ENCODE peak calls at places on chromosomes 4 and X, in six cellular contexts. One of them, this sample, is unnamed.

GRCh38 chr4:122541996-122542395 is 78.9 kb downstream of the IL21 start:
- DNase-seq in H1: no peak
- DNase-seq in H9: no peak
- DNase-seq in IMR-90: no peak
- DNase-seq in mesendoderm: no peak
- DNase-seq in neuronal stem cell: no peak
- DNase-seq in this sample: no peak

GRCh38 chrX:74351760-74352159 is 47.8 kb downstream of the ZCCHC13 start:
- DNase-seq in IMR-90: peak; percentile 13
- DNase-seq in H9: no peak
- DNase-seq in neuronal stem cell: no peak
- DNase-seq in H1: no peak
- DNase-seq in mesendoderm: no peak
- DNase-seq in this sample: peak; percentile 67

GRCh38 chrX:153853902-153854267 is 23.5 kb upstream of the PDZD4 start:
- DNase-seq in H9: no peak
- DNase-seq in mesendoderm: no peak
- DNase-seq in IMR-90: no peak
- DNase-seq in H1: no peak
- DNase-seq in neuronal stem cell: no peak
- DNase-seq in this sample: no peak

GRCh38 chr4:158906073-158906472 is 137.2 kb downstream of the FNIP2 start:
- DNase-seq in neuronal stem cell: no peak
- DNase-seq in H9: no peak
- DNase-seq in mesendoderm: no peak
- DNase-seq in H1: no peak
- DNase-seq in IMR-90: no peak
- DNase-seq in this sample: no peak

GRCh38 chrX:13212191-13212651 is 107.6 kb downstream of the ATXN3L start:
- DNase-seq in H9: no peak
- DNase-seq in H1: no peak
- DNase-seq in mesendoderm: no peak
- DNase-seq in IMR-90: peak; percentile 13
- DNase-seq in neuronal stem cell: no peak
- DNase-seq in this sample: peak; percentile 5

GRCh38 chrX:56995271-56995994 is at the start of gene SPIN3:
- DNase-seq in H1: peak; percentile 78
- DNase-seq in mesendoderm: peak; percentile 97
- DNase-seq in neuronal stem cell: peak; percentile 71
- DNase-seq in IMR-90: peak; percentile 59
- DNase-seq in H9: peak; percentile 92
- DNase-seq in this sample: peak; percentile 74

GRCh38 chr4:7368296-7368695 is 66.4 kb downstream of the PSAPL1 start:
- DNase-seq in H1: no peak
- DNase-seq in neuronal stem cell: no peak
- DNase-seq in IMR-90: no peak
- DNase-seq in mesendoderm: no peak
- DNase-seq in H9: no peak
- DNase-seq in this sample: no peak

GRCh38 chr4:127203561-127204260 is 429.0 kb upstream of the INTU start:
- DNase-seq in H9: no peak
- DNase-seq in neuronal stem cell: no peak
- DNase-seq in mesendoderm: peak; percentile 13
- DNase-seq in IMR-90: peak; percentile 86
- DNase-seq in H1: no peak
- DNase-seq in this sample: peak; percentile 49

GRCh38 chr4:116849620-116850019 is 235.8 kb downstream of the TRAM1L1 start:
- DNase-seq in H1: no peak
- DNase-seq in mesendoderm: peak; percentile 33
- DNase-seq in IMR-90: no peak
- DNase-seq in neuronal stem cell: no peak
- DNase-seq in H9: no peak
- DNase-seq in this sample: no peak

GRCh38 chr4:189124149-189124758 is 816.4 kb upstream of the FRG1 start:
- DNase-seq in IMR-90: peak; percentile 74
- DNase-seq in neuronal stem cell: peak; percentile 11
- DNase-seq in H1: no peak
- DNase-seq in mesendoderm: peak; percentile 38
- DNase-seq in H9: no peak
- DNase-seq in this sample: peak; percentile 54

GRCh38 chr4:189090174-189090814 is 850.4 kb upstream of the FRG1 start:
- DNase-seq in IMR-90: peak; percentile 45
- DNase-seq in H9: peak; percentile 57
- DNase-seq in mesendoderm: peak; percentile 68
- DNase-seq in neuronal stem cell: peak; percentile 12
- DNase-seq in H1: no peak
- DNase-seq in this sample: peak; percentile 61

GRCh38 chr4:172018358-172018757 is 205.2 kb downstream of the GALNTL6 start:
- DNase-seq in mesendoderm: no peak
- DNase-seq in H9: no peak
- DNase-seq in neuronal stem cell: no peak
- DNase-seq in H1: no peak
- DNase-seq in IMR-90: no peak
- DNase-seq in this sample: no peak

GRCh38 chrX:48472851-48473717 is 2.9 kb upstream of the FTSJ1 start:
- DNase-seq in H9: no peak
- DNase-seq in mesendoderm: peak; percentile 29
- DNase-seq in neuronal stem cell: no peak
- DNase-seq in IMR-90: no peak
- DNase-seq in H1: no peak
- DNase-seq in this sample: no peak

GRCh38 chr4:188691811-188692210 is 552.6 kb downstream of the TRIML1 start:
- DNase-seq in H9: no peak
- DNase-seq in mesendoderm: no peak
- DNase-seq in IMR-90: peak; percentile 88
- DNase-seq in neuronal stem cell: no peak
- DNase-seq in H1: no peak
- DNase-seq in this sample: peak; percentile 53

GRCh38 chr4:112213091-112213490 is 18.5 kb upstream of the AP1AR start:
- DNase-seq in H9: no peak
- DNase-seq in neuronal stem cell: no peak
- DNase-seq in mesendoderm: no peak
- DNase-seq in H1: no peak
- DNase-seq in IMR-90: no peak
- DNase-seq in this sample: no peak

GRCh38 chr4:126071346-126072333 is 756.9 kb downstream of the FAT4 start:
- DNase-seq in IMR-90: peak; percentile 78
- DNase-seq in H1: no peak
- DNase-seq in mesendoderm: no peak
- DNase-seq in H9: no peak
- DNase-seq in neuronal stem cell: no peak
- DNase-seq in this sample: no peak

GRCh38 chr4:53168237-53168636 is 197.6 kb downstream of the SCFD2 start:
- DNase-seq in neuronal stem cell: no peak
- DNase-seq in mesendoderm: no peak
- DNase-seq in IMR-90: no peak
- DNase-seq in H1: no peak
- DNase-seq in H9: no peak
- DNase-seq in this sample: no peak

GRCh38 chr4:166075599-166075998 is 202.6 kb downstream of the TLL1 start:
- DNase-seq in IMR-90: no peak
- DNase-seq in H9: no peak
- DNase-seq in mesendoderm: no peak
- DNase-seq in H1: no peak
- DNase-seq in neuronal stem cell: no peak
- DNase-seq in this sample: no peak

GRCh38 chr4:80071643-80072606 is 1.1 kb downstream of the ANTXR2 start:
- DNase-seq in mesendoderm: peak; percentile 57
- DNase-seq in H1: peak; percentile 17
- DNase-seq in neuronal stem cell: peak; percentile 58
- DNase-seq in H9: peak; percentile 73
- DNase-seq in IMR-90: peak; percentile 22
- DNase-seq in this sample: peak; percentile 59

GRCh38 chr4:7160439-7160838 is 31.9 kb upstream of the SORCS2 start:
- DNase-seq in neuronal stem cell: no peak
- DNase-seq in H9: peak; percentile 11
- DNase-seq in IMR-90: no peak
- DNase-seq in mesendoderm: no peak
- DNase-seq in H1: no peak
- DNase-seq in this sample: no peak

GRCh38 chr4:16897991-16898827 is at the start of gene LDB2:
- DNase-seq in mesendoderm: peak; percentile 97
- DNase-seq in H1: peak; percentile 54
- DNase-seq in neuronal stem cell: peak; percentile 59
- DNase-seq in IMR-90: peak; percentile 88
- DNase-seq in H9: peak; percentile 90
- DNase-seq in this sample: peak; percentile 96

GRCh38 chr4:39637572-39638357 is 900 bp downstream of the SMIM14 start:
- DNase-seq in H9: peak; percentile 62
- DNase-seq in mesendoderm: peak; percentile 89
- DNase-seq in IMR-90: peak; percentile 69
- DNase-seq in H1: no peak
- DNase-seq in neuronal stem cell: peak; percentile 68
- DNase-seq in this sample: peak; percentile 81

GRCh38 chr4:183333983-183334382 is 11.8 kb upstream of the CLDN24 start:
- DNase-seq in H9: no peak
- DNase-seq in IMR-90: peak; percentile 4
- DNase-seq in H1: no peak
- DNase-seq in neuronal stem cell: no peak
- DNase-seq in mesendoderm: peak; percentile 26
- DNase-seq in this sample: peak; percentile 23

GRCh38 chrX:150361777-150362351 is 1.3 kb upstream of the MAMLD1 start:
- DNase-seq in neuronal stem cell: no peak
- DNase-seq in H9: peak; percentile 38
- DNase-seq in H1: no peak
- DNase-seq in IMR-90: peak; percentile 29
- DNase-seq in mesendoderm: peak; percentile 1
- DNase-seq in this sample: peak; percentile 25

GRCh38 chrX:13923289-13923688 is 106.4 kb upstream of the GPM6B start:
- DNase-seq in mesendoderm: no peak
- DNase-seq in H9: no peak
- DNase-seq in IMR-90: no peak
- DNase-seq in H1: no peak
- DNase-seq in neuronal stem cell: no peak
- DNase-seq in this sample: no peak

GRCh38 chr4:147407261-147408045 is 73.4 kb upstream of the EDNRA start:
- DNase-seq in H9: peak; percentile 63
- DNase-seq in neuronal stem cell: no peak
- DNase-seq in IMR-90: no peak
- DNase-seq in H1: peak; percentile 25
- DNase-seq in mesendoderm: peak; percentile 53
- DNase-seq in this sample: peak; percentile 47

GRCh38 chr4:165537028-165537648 is 158.3 kb downstream of the CPE start:
- DNase-seq in H1: peak; percentile 3
- DNase-seq in neuronal stem cell: peak; percentile 65
- DNase-seq in mesendoderm: peak; percentile 54
- DNase-seq in IMR-90: peak; percentile 39
- DNase-seq in H9: no peak
- DNase-seq in this sample: peak; percentile 53

GRCh38 chr4:76278583-76278982 is 27.1 kb downstream of the FAM47E start:
- DNase-seq in mesendoderm: no peak
- DNase-seq in H1: no peak
- DNase-seq in IMR-90: no peak
- DNase-seq in neuronal stem cell: no peak
- DNase-seq in H9: no peak
- DNase-seq in this sample: no peak

GRCh38 chrX:63426519-63426918 is 75.4 kb upstream of the SPIN4 start:
- DNase-seq in H9: peak; percentile 33
- DNase-seq in H1: no peak
- DNase-seq in IMR-90: no peak
- DNase-seq in mesendoderm: peak; percentile 81
- DNase-seq in neuronal stem cell: no peak
- DNase-seq in this sample: no peak
- H2BK120ac ChIP-seq in H9: no peak overlapping the region
- H2BK120ac ChIP-seq in H1: no peak overlapping the region
- H2BK120ac ChIP-seq in IMR-90: no peak overlapping the region
- H2BK120ac ChIP-seq in mesendoderm: peak overlapping the region; percentile 74
- H2BK120ac ChIP-seq in neuronal stem cell: no peak overlapping the region
- H2BK120ac ChIP-seq in this sample: no peak overlapping the region

GRCh38 chrX:53442322-53442631 is 8.1 kb upstream of the HSD17B10 start:
- DNase-seq in H1: no peak
- DNase-seq in mesendoderm: no peak
- DNase-seq in H9: no peak
- DNase-seq in IMR-90: no peak
- DNase-seq in neuronal stem cell: no peak
- DNase-seq in this sample: no peak
- H3K27me3 ChIP-seq in H1: peaks cover 9% of the 10 kb centered on the region
- H3K27me3 ChIP-seq in mesendoderm: no peaks in the 10 kb centered on the region
- H3K27me3 ChIP-seq in H9: no peaks in the 10 kb centered on the region
- H3K27me3 ChIP-seq in IMR-90: peaks cover 18% of the 10 kb centered on the region
- H3K27me3 ChIP-seq in neuronal stem cell: no peaks in the 10 kb centered on the region
- H3K27me3 ChIP-seq in this sample: no peaks in the 10 kb centered on the region

GRCh38 chr4:168634276-168634802 is 137.5 kb downstream of the PALLD start:
- DNase-seq in neuronal stem cell: peak; percentile 20
- DNase-seq in IMR-90: peak; percentile 92
- DNase-seq in H9: no peak
- DNase-seq in H1: no peak
- DNase-seq in mesendoderm: peak; percentile 85
- DNase-seq in this sample: peak; percentile 96

GRCh38 chr4:168637872-168638756 is 141.3 kb downstream of the PALLD start:
- DNase-seq in mesendoderm: no peak
- DNase-seq in H1: no peak
- DNase-seq in IMR-90: peak; percentile 78
- DNase-seq in neuronal stem cell: no peak
- DNase-seq in H9: no peak
- DNase-seq in this sample: peak; percentile 33

GRCh38 chr4:168633474-168633873 is 136.6 kb downstream of the PALLD start:
- DNase-seq in IMR-90: no peak
- DNase-seq in neuronal stem cell: no peak
- DNase-seq in H9: no peak
- DNase-seq in mesendoderm: no peak
- DNase-seq in H1: no peak
- DNase-seq in this sample: peak; percentile 67

GRCh38 chr4:168636040-168636439 is 139.2 kb downstream of the PALLD start:
- DNase-seq in H1: no peak
- DNase-seq in mesendoderm: no peak
- DNase-seq in H9: no peak
- DNase-seq in neuronal stem cell: no peak
- DNase-seq in IMR-90: no peak
- DNase-seq in this sample: no peak

GRCh38 chr4:168636506-168637176 is 139.8 kb downstream of the PALLD start:
- DNase-seq in H1: no peak
- DNase-seq in neuronal stem cell: no peak
- DNase-seq in IMR-90: peak; percentile 88
- DNase-seq in H9: no peak
- DNase-seq in mesendoderm: no peak
- DNase-seq in this sample: peak; percentile 84
- H2BK120ac ChIP-seq in H1: no peak overlapping the region
- H2BK120ac ChIP-seq in neuronal stem cell: no peak overlapping the region
- H2BK120ac ChIP-seq in IMR-90: peak overlapping the region; percentile 98
- H2BK120ac ChIP-seq in H9: no peak overlapping the region
- H2BK120ac ChIP-seq in mesendoderm: no peak overlapping the region
- H2BK120ac ChIP-seq in this sample: no peak overlapping the region

DNA sequence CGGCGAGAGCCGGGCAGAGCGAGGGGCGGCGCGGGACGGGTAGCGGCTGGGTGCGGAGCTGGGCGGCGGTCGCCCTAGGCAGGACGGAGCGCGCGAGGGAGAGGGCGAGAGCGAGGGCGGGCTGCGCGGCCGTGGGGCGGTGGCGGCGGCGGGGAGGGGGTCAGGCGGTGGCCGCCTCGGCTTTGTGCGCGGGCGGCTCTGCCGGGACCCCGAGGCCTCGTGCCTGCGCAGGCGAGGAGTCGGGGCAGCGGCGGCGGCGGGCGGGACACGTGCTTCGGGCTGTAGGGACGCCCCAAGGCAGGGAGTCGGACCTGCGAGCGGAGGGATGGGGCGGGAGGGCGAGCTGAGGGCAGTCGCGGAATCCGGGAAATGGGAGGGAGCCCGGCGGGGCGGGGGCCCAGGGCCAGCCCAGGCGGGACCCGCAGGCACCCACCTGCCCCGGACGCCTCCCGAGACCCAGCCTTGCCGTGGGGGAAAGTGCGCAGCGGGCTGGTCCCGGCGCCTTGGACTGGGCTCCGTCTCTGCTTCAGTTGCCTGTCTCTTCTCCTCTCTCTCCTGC is 465 bp downstream of the BMPR1B start:
- DNase-seq in IMR-90: no peak
- DNase-seq in H9: peak; percentile 81
- DNase-seq in H1: no peak
- DNase-seq in mesendoderm: peak; percentile 75
- DNase-seq in neuronal stem cell: peak; percentile 42
- DNase-seq in this sample: peak; percentile 26
- H3K27me3 ChIP-seq in IMR-90: peaks cover 30% of the 10 kb centered on the region
- H3K27me3 ChIP-seq in H9: peaks cover 10% of the 10 kb centered on the region
- H3K27me3 ChIP-seq in H1: peaks cover 35% of the 10 kb centered on the region
- H3K27me3 ChIP-seq in mesendoderm: no peaks in the 10 kb centered on the region
- H3K27me3 ChIP-seq in neuronal stem cell: peaks cover 2% of the 10 kb centered on the region
- H3K27me3 ChIP-seq in this sample: no peaks in the 10 kb centered on the region

This sample was measured in mesenchymal stem cell.